ENCODE peak calls at places on chromosomes 6 and 20, in seven cellular contexts. E is astrocyte of the spinal cord, K is heart right ventricle, Q is A549, W is endodermal cell, I is cardiac fibroblast, X is GM06990. N is an unnamed sample.

GRCh38 chr6:81561071-81561564 is 191.4 kb downstream of the TENT5A start:
- DNase-seq in E (peak; percentile 15), K (no peak), Q (no peak), W (no peak), I (no peak), X (no peak), N (no peak)

GRCh38 chr6:80520195-80520594 is 413.7 kb downstream of the BCKDHB start:
- DNase-seq in E (peak; percentile 66), K (no peak), Q (no peak), W (no peak), I (peak; percentile 76), X (peak; percentile 3), N (no peak)

GRCh38 chr6:72959821-72960220 is 265.5 kb downstream of the KHDC1L start:
- DNase-seq in E (peak; percentile 38), K (no peak), Q (no peak), W (no peak), I (peak; percentile 78), X (no peak), N (no peak)

GRCh38 chr6:72425003-72425681 is 196.7 kb upstream of the KCNQ5 start:
- DNase-seq in E (peak; percentile 81), K (no peak), Q (no peak), W (no peak), I (peak; percentile 42), X (no peak), N (no peak)

GRCh38 chr6:74585779-74586178 is 620.1 kb downstream of the COL12A1 start:
- DNase-seq in E (peak; percentile 51), K (no peak), Q (no peak), W (no peak), I (peak; percentile 31), X (no peak), N (no peak)

GRCh38 chr6:3768502-3768901 is 17.0 kb upstream of the PXDC1 start:
- DNase-seq in E (no peak), K (no peak), Q (no peak), W (no peak), I (no peak), X (no peak), N (no peak)

GRCh38 chr6:38796006-38796405 is 80.9 kb downstream of the DNAH8 start:
- DNase-seq in E (no peak), K (no peak), Q (no peak), W (no peak), I (no peak), X (no peak), N (no peak)

GRCh38 chr6:166168616-166169548 is 1.2 kb upstream of the TBXT start:
- DNase-seq in E (no peak), K (no peak), Q (no peak), W (peak; percentile 72), I (peak; percentile 2), X (no peak), N (no peak)

GRCh38 chr6:87421576-87421975 is 13.8 kb downstream of the CFAP206 start:
- DNase-seq in E (no peak), K (no peak), Q (no peak), W (no peak), I (no peak), X (no peak), N (no peak)

GRCh38 chr20:21191839-21192238 is 66.0 kb downstream of the KIZ start:
- DNase-seq in E (no peak), K (no peak), Q (no peak), W (peak; percentile 86), I (peak; percentile 39), X (no peak), N (no peak)
- TF ChIP-seq CTCF in E (no peak), K (no peak), Q (no peak), W (no peak), I (no peak), X (no peak), N (no peak)

GRCh38 chr6:7664003-7664402 is 61.9 kb upstream of the BMP6 start:
- DNase-seq in E (no peak), K (no peak), Q (no peak), W (no peak), I (no peak), X (no peak), N (no peak)

GRCh38 chr6:7652957-7653356 is 63.0 kb downstream of the SNRNP48 start:
- DNase-seq in E (no peak), K (no peak), Q (no peak), W (no peak), I (no peak), X (no peak), N (no peak)

GRCh38 chr6:7661364-7661763 is 64.5 kb upstream of the BMP6 start:
- DNase-seq in E (no peak), K (no peak), Q (no peak), W (no peak), I (no peak), X (no peak), N (no peak)

GRCh38 chr6:7656355-7656754 is 66.4 kb downstream of the SNRNP48 start:
- DNase-seq in E (no peak), K (no peak), Q (no peak), W (no peak), I (no peak), X (no peak), N (no peak)

DNA sequence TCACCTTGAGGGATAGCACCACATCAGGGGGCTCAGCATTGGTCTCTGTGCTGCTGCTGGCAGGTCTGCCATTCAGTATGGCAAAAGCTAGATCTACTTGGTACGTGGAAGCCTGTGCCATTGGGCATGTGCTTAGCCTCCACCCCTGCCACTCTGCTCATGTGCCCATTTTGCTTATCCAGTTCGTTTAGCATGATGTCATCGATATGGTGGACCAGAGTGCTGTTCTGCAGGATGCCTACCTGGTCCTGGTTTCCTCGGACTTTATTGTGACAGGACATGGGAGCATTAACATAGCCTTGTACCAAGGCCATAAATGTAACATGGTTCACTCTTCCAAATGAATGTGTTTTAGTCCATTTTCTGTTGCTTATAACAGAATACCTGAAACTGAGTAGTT is 67.4 kb upstream of the BMP6 start:
- DNase-seq in E (no peak), K (no peak), Q (no peak), W (no peak), I (no peak), X (no peak), N (no peak)
- TF ChIP-seq CTCF in E (no peak), K (no peak), Q (no peak), W (no peak), I (no peak), X (no peak), N (no peak)

DNA sequence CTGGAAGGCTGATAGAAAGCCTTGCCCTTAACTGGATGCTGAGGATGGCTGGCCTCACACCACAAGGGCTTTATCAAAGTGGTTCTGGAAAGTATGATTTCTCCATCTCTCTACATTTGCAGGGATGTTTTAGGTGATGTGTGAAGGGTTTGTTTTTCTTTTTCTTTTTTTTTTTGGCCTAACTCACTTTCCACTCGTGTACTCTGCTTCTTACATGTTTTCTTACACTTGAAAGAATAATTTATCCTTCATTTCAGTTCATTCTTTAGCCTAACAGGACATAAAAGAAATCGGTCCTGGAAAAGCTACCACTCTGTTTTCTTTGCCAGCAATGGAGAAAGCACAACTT is 41.2 kb downstream of the ISM1 start:
- DNase-seq in E (no peak), K (no peak), Q (no peak), W (no peak), I (no peak), X (no peak), N (no peak)
- TF ChIP-seq CTCF in E (no peak), K (no peak), Q (no peak), W (no peak), I (no peak), X (no peak), N (no peak)

DNA sequence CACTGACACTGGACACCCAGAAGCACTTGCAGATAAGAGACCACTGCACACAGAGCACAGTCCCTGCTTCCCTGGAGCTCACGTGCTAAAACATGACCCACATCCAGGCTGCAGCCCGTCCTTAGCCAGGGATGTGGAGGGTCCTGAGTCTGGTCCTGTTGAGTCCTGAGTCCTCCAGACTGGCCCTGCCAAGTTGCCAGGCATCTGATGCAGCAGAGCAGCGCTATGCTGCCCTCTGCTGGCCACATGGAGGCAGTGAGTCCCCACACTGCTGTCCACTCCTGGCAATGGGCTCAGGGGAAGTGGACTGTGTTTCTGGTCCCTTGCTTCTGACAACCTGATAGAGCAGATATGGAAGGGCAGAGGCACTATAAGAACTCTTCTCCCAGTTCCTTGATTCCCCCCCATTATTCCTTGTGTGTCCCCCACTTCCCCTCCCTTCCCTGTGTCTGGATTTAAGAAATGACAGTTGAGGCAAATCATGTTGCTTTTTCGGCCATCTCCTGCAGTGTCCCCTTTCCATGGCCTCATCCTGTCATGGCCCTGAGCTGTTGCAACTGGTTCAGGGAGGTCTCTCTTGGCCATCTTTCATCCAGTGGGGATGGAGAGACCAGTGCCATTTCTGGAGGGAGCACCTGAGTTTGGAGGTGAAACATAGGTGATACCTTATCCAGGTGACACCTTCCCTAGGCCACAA is 86.0 kb downstream of the DHX35 start:
- DNase-seq in E (peak; percentile 78), K (peak; percentile 80), Q (peak; percentile 74), W (peak; percentile 90), I (peak; percentile 85), X (peak; percentile 67), N (peak; percentile 85)
- TF ChIP-seq CTCF in E (peak; percentile 100), K (peak; percentile 99), Q (peak; percentile 92), W (peak; percentile 98), I (peak; percentile 97), X (peak; percentile 98), N (peak; percentile 99)

GRCh38 chr6:16760536-16761468 is at the start of gene ATXN1:
- DNase-seq in E (no peak), K (peak; percentile 60), Q (peak; percentile 18), W (peak; percentile 81), I (peak; percentile 78), X (no peak), N (peak; percentile 67)

GRCh38 chr6:16764188-16764950 is 3.1 kb upstream of the ATXN1 start:
- DNase-seq in E (peak; percentile 78), K (no peak), Q (no peak), W (no peak), I (peak; percentile 80), X (no peak), N (peak; percentile 31)

GRCh38 chr6:16761469-16762264 is 407 bp upstream of the ATXN1 start:
- DNase-seq in E (peak; percentile 95), K (peak; percentile 84), Q (peak; percentile 61), W (peak; percentile 95), I (peak; percentile 96), X (peak; percentile 87), N (peak; percentile 87)

GRCh38 chr6:16762265-16762546 is 946 bp upstream of the ATXN1 start:
- DNase-seq in E (peak; percentile 42), K (no peak), Q (peak; percentile 12), W (no peak), I (no peak), X (no peak), N (peak; percentile 66)

GRCh38 chr6:16762547-16763477 is 1.6 kb upstream of the ATXN1 start:
- DNase-seq in E (peak; percentile 91), K (peak; percentile 29), Q (peak; percentile 71), W (peak; percentile 80), I (peak; percentile 75), X (peak; percentile 77), N (peak; percentile 76)
- TF ChIP-seq CTCF in E (peak; percentile 88), K (peak; percentile 82), Q (peak; percentile 68), W (peak; percentile 77), I (peak; percentile 87), X (peak; percentile 95), N (peak; percentile 82)

N was measured in GM13977.